ENCODE peak calls at places on chromosomes 7 and 10, in six cellular contexts. V is stomach, H is AG09309, X is H9, D is epithelial cell of proximal tubule, N is endothelial cell. C is an unnamed sample.

GRCh38 chr10:47164800-47165128 is 135.2 kb upstream of the GDF10 start:
- DNase-seq in H (no peak), N (no peak), X (no peak), D (no peak), V (no peak), C (no peak)

GRCh38 chr7:136947347-136947746 is 78.9 kb downstream of the CHRM2 start:
- DNase-seq in H (no peak), N (no peak), V (no peak), X (no peak), D (no peak), C (no peak)

GRCh38 chr10:42961776-42962119 is 115.1 kb upstream of the RET start:
- DNase-seq in H (no peak), X (no peak), V (peak; percentile 14), N (peak; percentile 1), D (no peak), C (no peak)

GRCh38 chr7:87110778-87111177 is 41.5 kb upstream of the DMTF1 start:
- DNase-seq in H (peak; percentile 8), N (no peak), V (no peak), X (no peak), D (no peak), C (no peak)

GRCh38 chr10:70950062-70950461 is 61.7 kb upstream of the PCBD1 start:
- DNase-seq in N (no peak), H (no peak), D (no peak), V (no peak), X (no peak), C (no peak)

GRCh38 chr7:150737265-150738055 is at the start of gene GIMAP5:
- DNase-seq in X (no peak), N (no peak), D (no peak), H (no peak), V (no peak), C (no peak)

GRCh38 chr7:51009716-51010496 is 227.2 kb upstream of the GRB10 start:
- DNase-seq in N (no peak), H (no peak), D (peak; percentile 82), V (no peak), X (no peak), C (no peak)

GRCh38 chr7:94907420-94908203 is at the start of gene PPP1R9A:
- DNase-seq in D (no peak), V (peak; percentile 58), X (peak; percentile 72), N (peak; percentile 50), H (no peak), C (no peak)

GRCh38 chr7:22589641-22590141 is 89.7 kb upstream of the STEAP1B start:
- DNase-seq in V (no peak), N (peak; percentile 16), D (no peak), H (no peak), X (no peak), C (no peak)

GRCh38 chr7:123643495-123644428 is 11.9 kb upstream of the LMOD2 start:
- DNase-seq in X (peak; percentile 74), N (no peak), D (peak; percentile 15), H (peak; percentile 29), V (no peak), C (peak; percentile 26)

GRCh38 chr10:14838582-14839304 is 637 bp downstream of the HSPA14 start:
- DNase-seq in X (peak; percentile 66), N (peak; percentile 64), D (no peak), V (peak; percentile 30), H (no peak), C (no peak)

GRCh38 chr7:105478606-105479005 is 43.5 kb downstream of the PUS7 start:
- DNase-seq in V (no peak), H (no peak), D (no peak), X (no peak), N (no peak), C (no peak)

GRCh38 chr7:97460433-97460832 is 271.5 kb upstream of the TAC1 start:
- DNase-seq in X (no peak), D (no peak), N (no peak), V (no peak), H (no peak), C (no peak)

GRCh38 chr10:30553625-30554442 is 75.7 kb downstream of the LYZL2 start:
- DNase-seq in X (peak; percentile 80), D (no peak), H (no peak), V (peak; percentile 35), N (peak; percentile 45), C (peak; percentile 24)